ENCODE peak calls at places on chromosomes 6 and 20, in four cellular contexts. One of them, this sample, is unnamed.

GRCh38 chr20:50837532-50838321 is 42.9 kb downstream of the BCAS4 start:
- DNase-seq in brain microvascular endothelial cell: peak
- DNase-seq in RWPE1: peak
- DNase-seq in aorta: peak
- DNase-seq in this sample: no peak

GRCh38 chr6:38713812-38714211 is 1.3 kb upstream of the DNAH8 start:
- DNase-seq in brain microvascular endothelial cell: no peak
- DNase-seq in RWPE1: no peak
- DNase-seq in aorta: no peak
- DNase-seq in this sample: no peak

GRCh38 chr6:155417454-155417853 is 38.2 kb downstream of the NOX3 start:
- DNase-seq in brain microvascular endothelial cell: no peak
- DNase-seq in RWPE1: peak
- DNase-seq in aorta: no peak
- DNase-seq in this sample: no peak

GRCh38 chr20:24987244-24987643 is 5.3 kb downstream of the APMAP start:
- DNase-seq in brain microvascular endothelial cell: no peak
- DNase-seq in RWPE1: no peak
- DNase-seq in aorta: no peak
- DNase-seq in this sample: peak

GRCh38 chr20:3339076-3339475 is 68.4 kb downstream of the DNAAF9 start:
- DNase-seq in brain microvascular endothelial cell: no peak
- DNase-seq in RWPE1: no peak
- DNase-seq in aorta: no peak
- DNase-seq in this sample: no peak

GRCh38 chr6:80022803-80023202 is 18.4 kb downstream of the TTK start:
- DNase-seq in brain microvascular endothelial cell: peak
- DNase-seq in RWPE1: no peak
- DNase-seq in aorta: no peak
- DNase-seq in this sample: no peak

GRCh38 chr20:58585753-58586540 is 65.1 kb upstream of the STX16 start:
- DNase-seq in brain microvascular endothelial cell: no peak
- DNase-seq in RWPE1: no peak
- DNase-seq in aorta: peak
- DNase-seq in this sample: no peak

GRCh38 chr6:154301086-154301625 is 55.4 kb downstream of the IPCEF1 start:
- DNase-seq in brain microvascular endothelial cell: no peak
- DNase-seq in RWPE1: no peak
- DNase-seq in aorta: no peak
- DNase-seq in this sample: no peak

GRCh38 chr6:54244430-54244829 is 63.8 kb upstream of the TINAG start:
- DNase-seq in brain microvascular endothelial cell: no peak
- DNase-seq in RWPE1: peak
- DNase-seq in aorta: no peak
- DNase-seq in this sample: no peak

GRCh38 chr6:132671295-132671694 is 12.3 kb upstream of the TAAR1 start:
- DNase-seq in brain microvascular endothelial cell: no peak
- DNase-seq in RWPE1: no peak
- DNase-seq in aorta: no peak
- DNase-seq in this sample: no peak

GRCh38 chr6:23224540-23224939 is 655.2 kb downstream of the HDGFL1 start:
- DNase-seq in brain microvascular endothelial cell: no peak
- DNase-seq in RWPE1: no peak
- DNase-seq in aorta: no peak
- DNase-seq in this sample: no peak

GRCh38 chr6:72783667-72784066 is 161.8 kb downstream of the KCNQ5 start:
- DNase-seq in brain microvascular endothelial cell: peak
- DNase-seq in RWPE1: no peak
- DNase-seq in aorta: no peak
- DNase-seq in this sample: no peak

GRCh38 chr6:81766482-81767069 is 14.1 kb upstream of the TENT5A start:
- DNase-seq in brain microvascular endothelial cell: peak
- DNase-seq in RWPE1: peak
- DNase-seq in aorta: no peak
- DNase-seq in this sample: no peak

GRCh38 chr20:62214067-62214466 is 6.0 kb downstream of the HRH3 start:
- DNase-seq in brain microvascular endothelial cell: no peak
- DNase-seq in RWPE1: no peak
- DNase-seq in aorta: no peak
- DNase-seq in this sample: no peak

GRCh38 chr6:15752820-15753219 is 90.0 kb upstream of the DTNBP1 start:
- DNase-seq in brain microvascular endothelial cell: no peak
- DNase-seq in RWPE1: no peak
- DNase-seq in aorta: no peak
- DNase-seq in this sample: no peak

GRCh38 chr6:166620478-166621113 is 6.5 kb downstream of the RPS6KA2 start:
- DNase-seq in brain microvascular endothelial cell: no peak
- DNase-seq in RWPE1: no peak
- DNase-seq in aorta: no peak
- DNase-seq in this sample: no peak

GRCh38 chr20:58604410-58604881 is 46.6 kb upstream of the STX16 start:
- DNase-seq in brain microvascular endothelial cell: no peak
- DNase-seq in RWPE1: no peak
- DNase-seq in aorta: peak
- DNase-seq in this sample: no peak

GRCh38 chr20:17854307-17854903 is 114.2 kb downstream of the SNX5 start:
- DNase-seq in brain microvascular endothelial cell: peak
- DNase-seq in RWPE1: peak
- DNase-seq in aorta: peak
- DNase-seq in this sample: no peak

GRCh38 chr6:57307850-57308249 is 9.6 kb upstream of the PRIM2 start:
- DNase-seq in brain microvascular endothelial cell: no peak
- DNase-seq in RWPE1: no peak
- DNase-seq in aorta: no peak
- DNase-seq in this sample: no peak

GRCh38 chr6:136424901-136425300 is 125.3 kb downstream of the MAP7 start:
- DNase-seq in brain microvascular endothelial cell: no peak
- DNase-seq in RWPE1: no peak
- DNase-seq in aorta: no peak
- DNase-seq in this sample: no peak

GRCh38 chr6:71419954-71420692 is 131.5 kb downstream of the OGFRL1 start:
- DNase-seq in brain microvascular endothelial cell: no peak
- DNase-seq in RWPE1: no peak
- DNase-seq in aorta: peak
- DNase-seq in this sample: peak

GRCh38 chr6:2562721-2563120 is 188.0 kb downstream of the MYLK4 start:
- DNase-seq in brain microvascular endothelial cell: no peak
- DNase-seq in RWPE1: no peak
- DNase-seq in aorta: no peak
- DNase-seq in this sample: no peak

GRCh38 chr6:75262716-75263463 is 19.3 kb upstream of the COX7A2 start:
- DNase-seq in brain microvascular endothelial cell: no peak
- DNase-seq in RWPE1: no peak
- DNase-seq in aorta: no peak
- DNase-seq in this sample: no peak

GRCh38 chr20:61661025-61661424 is 404.7 kb downstream of the TAF4 start:
- DNase-seq in brain microvascular endothelial cell: no peak
- DNase-seq in RWPE1: no peak
- DNase-seq in aorta: peak
- DNase-seq in this sample: no peak

GRCh38 chr6:99356641-99357040 is 7.2 kb upstream of the FAXC start:
- DNase-seq in brain microvascular endothelial cell: no peak
- DNase-seq in RWPE1: no peak
- DNase-seq in aorta: no peak
- DNase-seq in this sample: no peak

DNA sequence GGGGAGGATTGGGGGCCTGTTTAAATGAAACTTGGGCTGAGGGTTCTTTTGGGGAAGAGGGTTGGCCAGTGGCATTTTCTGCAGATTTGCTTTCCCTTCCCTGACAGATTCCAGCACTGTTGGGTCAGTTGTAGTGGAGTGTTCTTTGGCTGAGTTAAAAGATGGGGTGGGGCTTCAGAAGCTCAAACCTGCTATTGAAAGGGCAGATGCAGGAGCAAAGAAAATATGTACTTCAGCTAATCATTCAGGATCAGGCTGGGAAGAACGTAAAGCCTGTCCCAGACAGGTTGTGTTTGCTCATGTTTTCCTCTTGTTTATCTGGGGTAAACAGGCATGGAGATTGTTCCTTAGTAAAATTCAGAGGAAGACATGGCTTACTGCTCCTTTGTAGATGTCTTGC is 2.5 kb downstream of the SASH1 start:
- DNase-seq in brain microvascular endothelial cell: no peak
- DNase-seq in RWPE1: no peak
- DNase-seq in aorta: no peak
- DNase-seq in this sample: no peak
- H3K27ac ChIP-seq in brain microvascular endothelial cell: no peak
- H3K27ac ChIP-seq in RWPE1: peak
- H3K27ac ChIP-seq in aorta: no peak
- H3K27ac ChIP-seq in this sample: peak

DNA sequence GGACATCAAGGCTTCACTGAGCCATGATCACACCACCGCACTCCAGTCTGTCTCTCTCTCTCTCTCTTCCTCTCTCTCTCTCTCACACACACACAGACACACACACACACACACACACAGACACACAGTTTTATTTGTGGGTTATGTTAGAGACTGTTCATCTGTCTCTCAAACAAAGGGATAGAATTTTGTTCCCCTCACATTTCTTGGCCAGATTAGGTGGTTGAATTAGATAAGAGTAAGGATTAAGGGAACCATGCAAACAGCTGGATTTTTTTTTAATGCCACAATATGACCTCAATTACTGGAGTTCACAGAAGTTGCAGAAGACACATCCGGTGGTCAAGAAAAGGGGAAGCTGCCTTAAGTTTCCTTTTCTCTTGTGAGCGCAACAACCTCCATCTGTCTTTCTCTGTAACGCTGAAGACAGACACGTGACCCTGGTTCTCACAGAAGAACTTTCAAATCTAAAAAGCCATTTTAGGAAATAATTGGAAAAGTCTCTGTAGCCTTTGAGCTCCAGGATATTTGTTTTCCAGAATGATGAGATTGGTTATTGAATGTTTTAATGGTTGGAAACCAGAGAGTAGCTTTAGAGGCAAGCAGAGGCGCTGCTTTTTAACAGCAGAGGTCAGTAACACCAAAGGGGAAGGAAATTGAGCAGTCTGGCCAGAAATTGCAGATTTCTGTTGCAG is 33.0 kb upstream of the LGSN start:
- DNase-seq in brain microvascular endothelial cell: peak
- DNase-seq in RWPE1: peak
- DNase-seq in aorta: no peak
- DNase-seq in this sample: no peak
- H3K27ac ChIP-seq in brain microvascular endothelial cell: no peak
- H3K27ac ChIP-seq in RWPE1: no peak
- H3K27ac ChIP-seq in aorta: no peak
- H3K27ac ChIP-seq in this sample: no peak

DNA sequence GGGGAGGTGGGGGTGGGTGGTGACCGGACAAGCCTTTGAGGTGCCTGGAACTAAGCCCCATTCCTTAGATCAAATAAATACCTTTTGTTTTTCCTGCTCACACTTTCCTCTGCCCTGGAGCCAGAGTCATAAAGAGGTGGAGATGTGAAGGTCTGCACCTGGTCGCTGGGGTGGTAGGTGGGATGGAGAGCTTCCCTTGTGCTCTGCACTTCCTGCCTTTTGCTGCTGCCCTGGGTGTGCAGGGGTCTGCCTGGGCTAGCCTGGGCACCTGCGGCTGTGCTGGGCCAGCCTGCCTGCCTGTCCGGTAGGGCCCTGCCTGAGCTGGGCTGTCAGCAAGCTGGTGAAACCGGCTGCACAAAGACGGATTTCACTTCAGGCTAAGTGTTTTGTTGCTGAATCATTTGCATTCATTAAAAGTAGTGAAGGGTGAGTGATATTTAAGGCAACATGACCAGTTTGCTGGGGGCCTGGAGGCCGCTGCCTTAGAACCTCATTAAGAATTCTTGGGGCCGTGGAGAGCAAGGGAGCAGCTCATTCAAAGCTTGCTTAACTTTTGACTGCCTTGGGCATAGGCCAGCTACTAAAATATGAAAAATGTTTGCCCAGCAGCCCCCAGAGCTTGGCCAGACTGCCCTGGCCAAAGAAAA is 20.5 kb downstream of the PTK7 start:
- DNase-seq in brain microvascular endothelial cell: peak
- DNase-seq in RWPE1: peak
- DNase-seq in aorta: peak
- DNase-seq in this sample: no peak
- H3K27ac ChIP-seq in brain microvascular endothelial cell: peak
- H3K27ac ChIP-seq in RWPE1: peak
- H3K27ac ChIP-seq in aorta: no peak
- H3K27ac ChIP-seq in this sample: no peak

GRCh38 chr6:160523223-160523622 is 140.9 kb downstream of the LPA start:
- DNase-seq in brain microvascular endothelial cell: no peak
- DNase-seq in RWPE1: no peak
- DNase-seq in aorta: no peak
- DNase-seq in this sample: no peak

GRCh38 chr6:160519133-160519532 is 144.9 kb downstream of the LPA start:
- DNase-seq in brain microvascular endothelial cell: no peak
- DNase-seq in RWPE1: no peak
- DNase-seq in aorta: no peak
- DNase-seq in this sample: no peak

GRCh38 chr6:160519603-160520042 is 144.5 kb downstream of the LPA start:
- DNase-seq in brain microvascular endothelial cell: no peak
- DNase-seq in RWPE1: no peak
- DNase-seq in aorta: no peak
- DNase-seq in this sample: no peak

DNA sequence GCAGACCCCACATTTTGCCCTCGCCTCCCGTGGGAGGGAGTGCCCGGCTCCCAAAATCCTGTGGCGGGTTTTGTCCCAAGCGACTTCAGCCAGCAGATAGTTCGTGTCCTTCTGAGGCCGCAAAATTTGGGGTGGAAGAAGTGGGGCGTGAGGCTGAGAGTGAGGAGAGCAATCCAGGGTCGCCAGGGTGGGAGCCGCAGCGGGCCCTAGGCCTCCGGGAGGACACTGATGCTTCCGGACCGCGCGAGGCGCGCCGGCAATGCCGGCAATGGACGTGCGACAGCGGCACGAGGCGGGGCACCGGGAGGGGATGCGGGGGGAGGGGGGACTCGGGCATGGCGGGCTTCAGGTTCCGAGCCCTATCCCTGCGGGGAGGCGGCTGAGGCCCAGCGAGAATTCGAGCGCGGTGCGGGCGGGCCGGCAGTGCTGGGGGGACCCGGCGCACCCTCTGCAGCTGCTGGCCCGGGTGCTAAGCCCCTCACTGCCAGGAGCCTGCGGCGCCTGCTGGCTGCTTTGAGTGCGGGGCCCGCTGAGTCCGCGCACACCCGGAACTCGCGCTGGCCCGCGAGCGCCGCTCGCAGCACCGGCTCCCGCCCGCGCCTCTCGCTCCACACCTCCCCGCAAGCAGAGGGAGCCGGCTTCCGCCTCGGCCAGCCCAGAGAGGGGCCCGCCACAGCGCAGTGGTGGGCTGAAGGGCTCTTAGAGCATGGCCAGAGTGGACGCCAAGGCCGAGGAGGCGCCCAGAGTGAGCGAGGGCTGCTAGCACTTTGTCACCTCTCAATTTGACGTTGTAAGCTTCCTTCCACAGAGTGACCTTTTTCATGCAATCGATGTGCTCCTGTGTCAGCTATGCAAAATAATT is 143.8 kb downstream of the LPA start:
- DNase-seq in brain microvascular endothelial cell: peak
- DNase-seq in RWPE1: peak
- DNase-seq in aorta: peak
- DNase-seq in this sample: peak
- H3K27ac ChIP-seq in brain microvascular endothelial cell: peak
- H3K27ac ChIP-seq in RWPE1: peak
- H3K27ac ChIP-seq in aorta: no peak
- H3K27ac ChIP-seq in this sample: peak